ENCODE peak calls at places on chromosome 20, in six cellular contexts. One of them, this sample, is unnamed.

GRCh38 chr20:36154696-36155628 is at the start of gene EPB41L1:
- DNase-seq in smooth muscle cell of the brain vasculature: no peak
- DNase-seq in T-helper 2 cell: no peak
- DNase-seq in GM20000: peak; percentile 42
- DNase-seq in T-cell: no peak
- DNase-seq in activated T-cell treated with anti-CD3 and anti-CD28 coated beads, Interleukin-2, amount 50 U/mL, for 72 hours: no peak
- DNase-seq in this sample: no peak

GRCh38 chr20:4560667-4561066 is 161.0 kb upstream of the PRND start:
- DNase-seq in activated T-cell treated with anti-CD3 and anti-CD28 coated beads, Interleukin-2, amount 50 U/mL, for 72 hours: no peak
- DNase-seq in T-helper 2 cell: no peak
- DNase-seq in smooth muscle cell of the brain vasculature: no peak
- DNase-seq in GM20000: no peak
- DNase-seq in T-cell: no peak
- DNase-seq in this sample: no peak

GRCh38 chr20:46709459-46710148 is at the start of gene SLC2A10:
- DNase-seq in GM20000: no peak
- DNase-seq in T-cell: no peak
- DNase-seq in smooth muscle cell of the brain vasculature: no peak
- DNase-seq in T-helper 2 cell: no peak
- DNase-seq in activated T-cell treated with anti-CD3 and anti-CD28 coated beads, Interleukin-2, amount 50 U/mL, for 72 hours: peak; percentile 9
- DNase-seq in this sample: no peak

GRCh38 chr20:59988141-59988540 is 29.9 kb downstream of the CDH26 start:
- DNase-seq in T-cell: no peak
- DNase-seq in GM20000: no peak
- DNase-seq in activated T-cell treated with anti-CD3 and anti-CD28 coated beads, Interleukin-2, amount 50 U/mL, for 72 hours: no peak
- DNase-seq in smooth muscle cell of the brain vasculature: no peak
- DNase-seq in T-helper 2 cell: no peak
- DNase-seq in this sample: no peak

GRCh38 chr20:47784599-47785320 is 521 bp downstream of the SULF2 start:
- DNase-seq in T-helper 2 cell: no peak
- DNase-seq in smooth muscle cell of the brain vasculature: no peak
- DNase-seq in T-cell: no peak
- DNase-seq in activated T-cell treated with anti-CD3 and anti-CD28 coated beads, Interleukin-2, amount 50 U/mL, for 72 hours: no peak
- DNase-seq in GM20000: peak; percentile 55
- DNase-seq in this sample: no peak

GRCh38 chr20:51562334-51563140 is 20.0 kb upstream of the NFATC2 start:
- DNase-seq in activated T-cell treated with anti-CD3 and anti-CD28 coated beads, Interleukin-2, amount 50 U/mL, for 72 hours: peak; percentile 14
- DNase-seq in smooth muscle cell of the brain vasculature: peak; percentile 76
- DNase-seq in T-helper 2 cell: peak; percentile 10
- DNase-seq in T-cell: peak; percentile 9
- DNase-seq in GM20000: peak; percentile 50
- DNase-seq in this sample: no peak

GRCh38 chr20:39083781-39084180 is 121.6 kb downstream of the DHX35 start:
- DNase-seq in smooth muscle cell of the brain vasculature: no peak
- DNase-seq in T-cell: no peak
- DNase-seq in GM20000: no peak
- DNase-seq in T-helper 2 cell: no peak
- DNase-seq in activated T-cell treated with anti-CD3 and anti-CD28 coated beads, Interleukin-2, amount 50 U/mL, for 72 hours: no peak
- DNase-seq in this sample: no peak

GRCh38 chr20:45918779-45919535 is 7.0 kb upstream of the PLTP start:
- DNase-seq in GM20000: no peak
- DNase-seq in T-helper 2 cell: no peak
- DNase-seq in T-cell: no peak
- DNase-seq in activated T-cell treated with anti-CD3 and anti-CD28 coated beads, Interleukin-2, amount 50 U/mL, for 72 hours: no peak
- DNase-seq in smooth muscle cell of the brain vasculature: no peak
- DNase-seq in this sample: no peak

GRCh38 chr20:6704132-6704861 is 63.2 kb upstream of the BMP2 start:
- DNase-seq in GM20000: no peak
- DNase-seq in T-helper 2 cell: no peak
- DNase-seq in T-cell: no peak
- DNase-seq in activated T-cell treated with anti-CD3 and anti-CD28 coated beads, Interleukin-2, amount 50 U/mL, for 72 hours: no peak
- DNase-seq in smooth muscle cell of the brain vasculature: peak; percentile 52
- DNase-seq in this sample: no peak

GRCh38 chr20:37575884-37576283 is 48.2 kb upstream of the BLCAP start:
- DNase-seq in smooth muscle cell of the brain vasculature: no peak
- DNase-seq in T-helper 2 cell: no peak
- DNase-seq in GM20000: peak; percentile 43
- DNase-seq in activated T-cell treated with anti-CD3 and anti-CD28 coated beads, Interleukin-2, amount 50 U/mL, for 72 hours: no peak
- DNase-seq in T-cell: no peak
- DNase-seq in this sample: no peak

GRCh38 chr20:24665741-24666191 is 196.3 kb downstream of the SYNDIG1 start:
- DNase-seq in T-cell: no peak
- DNase-seq in smooth muscle cell of the brain vasculature: no peak
- DNase-seq in T-helper 2 cell: no peak
- DNase-seq in GM20000: no peak
- DNase-seq in activated T-cell treated with anti-CD3 and anti-CD28 coated beads, Interleukin-2, amount 50 U/mL, for 72 hours: no peak
- DNase-seq in this sample: no peak

GRCh38 chr20:36439040-36439730 is 102.1 kb upstream of the MYL9 start:
- DNase-seq in smooth muscle cell of the brain vasculature: no peak
- DNase-seq in T-cell: peak; percentile 54
- DNase-seq in GM20000: peak; percentile 82
- DNase-seq in T-helper 2 cell: peak; percentile 39
- DNase-seq in activated T-cell treated with anti-CD3 and anti-CD28 coated beads, Interleukin-2, amount 50 U/mL, for 72 hours: peak; percentile 64
- DNase-seq in this sample: peak; percentile 43

GRCh38 chr20:58149412-58150091 is 78.9 kb downstream of the ANKRD60 start:
- DNase-seq in T-cell: no peak
- DNase-seq in activated T-cell treated with anti-CD3 and anti-CD28 coated beads, Interleukin-2, amount 50 U/mL, for 72 hours: no peak
- DNase-seq in GM20000: no peak
- DNase-seq in T-helper 2 cell: no peak
- DNase-seq in smooth muscle cell of the brain vasculature: no peak
- DNase-seq in this sample: no peak

GRCh38 chr20:16556299-16556698 is 16.9 kb downstream of the KIF16B start:
- DNase-seq in T-cell: no peak
- DNase-seq in smooth muscle cell of the brain vasculature: no peak
- DNase-seq in T-helper 2 cell: no peak
- DNase-seq in activated T-cell treated with anti-CD3 and anti-CD28 coated beads, Interleukin-2, amount 50 U/mL, for 72 hours: no peak
- DNase-seq in GM20000: no peak
- DNase-seq in this sample: no peak

GRCh38 chr20:57716202-57716601 is 6.4 kb upstream of the PMEPA1 start:
- DNase-seq in smooth muscle cell of the brain vasculature: no peak
- DNase-seq in T-helper 2 cell: no peak
- DNase-seq in activated T-cell treated with anti-CD3 and anti-CD28 coated beads, Interleukin-2, amount 50 U/mL, for 72 hours: no peak
- DNase-seq in GM20000: no peak
- DNase-seq in T-cell: no peak
- DNase-seq in this sample: no peak

GRCh38 chr20:57616143-57616951 is 3.9 kb downstream of the ZBP1 start:
- DNase-seq in T-cell: no peak
- DNase-seq in smooth muscle cell of the brain vasculature: no peak
- DNase-seq in GM20000: no peak
- DNase-seq in activated T-cell treated with anti-CD3 and anti-CD28 coated beads, Interleukin-2, amount 50 U/mL, for 72 hours: no peak
- DNase-seq in T-helper 2 cell: no peak
- DNase-seq in this sample: no peak

GRCh38 chr20:51528263-51529026 is 14.1 kb downstream of the NFATC2 start:
- DNase-seq in smooth muscle cell of the brain vasculature: no peak
- DNase-seq in GM20000: no peak
- DNase-seq in T-helper 2 cell: peak; percentile 75
- DNase-seq in T-cell: peak; percentile 57
- DNase-seq in activated T-cell treated with anti-CD3 and anti-CD28 coated beads, Interleukin-2, amount 50 U/mL, for 72 hours: peak; percentile 76
- DNase-seq in this sample: peak; percentile 38

GRCh38 chr20:8132632-8133587 is 844 bp downstream of the PLCB1 start:
- DNase-seq in smooth muscle cell of the brain vasculature: no peak
- DNase-seq in activated T-cell treated with anti-CD3 and anti-CD28 coated beads, Interleukin-2, amount 50 U/mL, for 72 hours: peak; percentile 30
- DNase-seq in GM20000: no peak
- DNase-seq in T-helper 2 cell: peak; percentile 3
- DNase-seq in T-cell: no peak
- DNase-seq in this sample: no peak

GRCh38 chr20:17727351-17727750 is 27.6 kb downstream of the BANF2 start:
- DNase-seq in T-helper 2 cell: no peak
- DNase-seq in T-cell: no peak
- DNase-seq in GM20000: no peak
- DNase-seq in smooth muscle cell of the brain vasculature: no peak
- DNase-seq in activated T-cell treated with anti-CD3 and anti-CD28 coated beads, Interleukin-2, amount 50 U/mL, for 72 hours: no peak
- DNase-seq in this sample: no peak

GRCh38 chr20:8535403-8536003 is 403.4 kb downstream of the PLCB1 start:
- DNase-seq in T-helper 2 cell: no peak
- DNase-seq in GM20000: peak; percentile 8
- DNase-seq in smooth muscle cell of the brain vasculature: no peak
- DNase-seq in activated T-cell treated with anti-CD3 and anti-CD28 coated beads, Interleukin-2, amount 50 U/mL, for 72 hours: peak; percentile 2
- DNase-seq in T-cell: no peak
- DNase-seq in this sample: no peak

GRCh38 chr20:48742912-48743680 is 84.7 kb downstream of the PREX1 start:
- DNase-seq in T-cell: no peak
- DNase-seq in activated T-cell treated with anti-CD3 and anti-CD28 coated beads, Interleukin-2, amount 50 U/mL, for 72 hours: no peak
- DNase-seq in smooth muscle cell of the brain vasculature: no peak
- DNase-seq in GM20000: no peak
- DNase-seq in T-helper 2 cell: no peak
- DNase-seq in this sample: no peak

GRCh38 chr20:35332540-35333200 is 40.4 kb upstream of the FAM83C start:
- DNase-seq in activated T-cell treated with anti-CD3 and anti-CD28 coated beads, Interleukin-2, amount 50 U/mL, for 72 hours: no peak
- DNase-seq in T-helper 2 cell: no peak
- DNase-seq in smooth muscle cell of the brain vasculature: no peak
- DNase-seq in GM20000: no peak
- DNase-seq in T-cell: no peak
- DNase-seq in this sample: no peak

GRCh38 chr20:22931653-22932052 is 103.5 kb upstream of the SSTR4 start:
- DNase-seq in activated T-cell treated with anti-CD3 and anti-CD28 coated beads, Interleukin-2, amount 50 U/mL, for 72 hours: no peak
- DNase-seq in smooth muscle cell of the brain vasculature: no peak
- DNase-seq in T-helper 2 cell: no peak
- DNase-seq in GM20000: no peak
- DNase-seq in T-cell: no peak
- DNase-seq in this sample: no peak

GRCh38 chr20:34328928-34329677 is 25.9 kb upstream of the AHCY start:
- DNase-seq in activated T-cell treated with anti-CD3 and anti-CD28 coated beads, Interleukin-2, amount 50 U/mL, for 72 hours: no peak
- DNase-seq in smooth muscle cell of the brain vasculature: no peak
- DNase-seq in T-helper 2 cell: no peak
- DNase-seq in GM20000: no peak
- DNase-seq in T-cell: no peak
- DNase-seq in this sample: no peak

GRCh38 chr20:8234580-8234979 is 102.5 kb downstream of the PLCB1 start:
- DNase-seq in activated T-cell treated with anti-CD3 and anti-CD28 coated beads, Interleukin-2, amount 50 U/mL, for 72 hours: no peak
- DNase-seq in T-cell: no peak
- DNase-seq in T-helper 2 cell: no peak
- DNase-seq in smooth muscle cell of the brain vasculature: no peak
- DNase-seq in GM20000: no peak
- DNase-seq in this sample: no peak

GRCh38 chr20:11352041-11352440 is 565.7 kb upstream of the BTBD3 start:
- DNase-seq in T-helper 2 cell: no peak
- DNase-seq in smooth muscle cell of the brain vasculature: no peak
- DNase-seq in GM20000: no peak
- DNase-seq in T-cell: no peak
- DNase-seq in activated T-cell treated with anti-CD3 and anti-CD28 coated beads, Interleukin-2, amount 50 U/mL, for 72 hours: no peak
- DNase-seq in this sample: no peak

GRCh38 chr20:58457083-58457680 is 58.0 kb downstream of the APCDD1L start:
- DNase-seq in GM20000: no peak
- DNase-seq in T-cell: no peak
- DNase-seq in smooth muscle cell of the brain vasculature: peak; percentile 15
- DNase-seq in T-helper 2 cell: no peak
- DNase-seq in activated T-cell treated with anti-CD3 and anti-CD28 coated beads, Interleukin-2, amount 50 U/mL, for 72 hours: no peak
- DNase-seq in this sample: no peak

GRCh38 chr20:32249030-32249738 is 28.3 kb upstream of the KIF3B start:
- DNase-seq in T-cell: peak; percentile 41
- DNase-seq in T-helper 2 cell: peak; percentile 95
- DNase-seq in smooth muscle cell of the brain vasculature: no peak
- DNase-seq in GM20000: no peak
- DNase-seq in activated T-cell treated with anti-CD3 and anti-CD28 coated beads, Interleukin-2, amount 50 U/mL, for 72 hours: peak; percentile 67
- DNase-seq in this sample: peak; percentile 8

GRCh38 chr20:63046841-63047240 is 40.1 kb upstream of the BHLHE23 start:
- DNase-seq in T-helper 2 cell: no peak
- DNase-seq in GM20000: no peak
- DNase-seq in T-cell: no peak
- DNase-seq in smooth muscle cell of the brain vasculature: no peak
- DNase-seq in activated T-cell treated with anti-CD3 and anti-CD28 coated beads, Interleukin-2, amount 50 U/mL, for 72 hours: no peak
- DNase-seq in this sample: no peak

GRCh38 chr20:55052464-55052863 is 577.1 kb downstream of the DOK5 start:
- DNase-seq in T-helper 2 cell: no peak
- DNase-seq in activated T-cell treated with anti-CD3 and anti-CD28 coated beads, Interleukin-2, amount 50 U/mL, for 72 hours: no peak
- DNase-seq in GM20000: no peak
- DNase-seq in smooth muscle cell of the brain vasculature: no peak
- DNase-seq in T-cell: no peak
- DNase-seq in this sample: no peak

GRCh38 chr20:60060593-60060992 is 102.4 kb downstream of the CDH26 start:
- DNase-seq in T-helper 2 cell: no peak
- DNase-seq in T-cell: no peak
- DNase-seq in activated T-cell treated with anti-CD3 and anti-CD28 coated beads, Interleukin-2, amount 50 U/mL, for 72 hours: no peak
- DNase-seq in smooth muscle cell of the brain vasculature: no peak
- DNase-seq in GM20000: no peak
- DNase-seq in this sample: no peak

GRCh38 chr20:56871691-56872090 is 242.6 kb downstream of the TFAP2C start:
- DNase-seq in T-cell: no peak
- DNase-seq in T-helper 2 cell: no peak
- DNase-seq in GM20000: no peak
- DNase-seq in smooth muscle cell of the brain vasculature: no peak
- DNase-seq in activated T-cell treated with anti-CD3 and anti-CD28 coated beads, Interleukin-2, amount 50 U/mL, for 72 hours: no peak
- DNase-seq in this sample: no peak

GRCh38 chr20:63187338-63188158 is 28.4 kb downstream of the YTHDF1 start:
- DNase-seq in GM20000: no peak
- DNase-seq in smooth muscle cell of the brain vasculature: no peak
- DNase-seq in T-cell: no peak
- DNase-seq in activated T-cell treated with anti-CD3 and anti-CD28 coated beads, Interleukin-2, amount 50 U/mL, for 72 hours: no peak
- DNase-seq in T-helper 2 cell: no peak
- DNase-seq in this sample: no peak